ENCODE peak calls at places on chromosomes 4 and X, in ten cellular contexts. One of them, this sample, is unnamed.

GRCh38 chr4:186723207-186724047 is at the start of gene FAT1:
- DNase-seq in HFF-Myc: no peak
- DNase-seq in KBM-7: peak; percentile 71
- DNase-seq in activated naive CD4-positive, alpha-beta T cell treated with anti-CD3 and anti-CD28 coated beads for 36 hours: no peak
- DNase-seq in naive thymus-derived CD8-positive, alpha-beta T cell: no peak
- DNase-seq in ovary: peak; percentile 72
- DNase-seq in stimulated activated CD8-positive, alpha-beta memory T cell treated with anti-CD3 and anti-CD28 coated beads, Interleukin-7, amount 100 ng/mL, for 48 hours: no peak
- DNase-seq in LoVo: no peak
- DNase-seq in activated CD4-positive, alpha-beta T cell treated with anti-CD3 and anti-CD28 coated beads, Interleukin-2, amount 10 ng/mL, durations not matched to agents 7 days and 5 days: no peak
- DNase-seq in Peyer's patch: peak; percentile 84
- DNase-seq in this sample: peak; percentile 46

GRCh38 chr4:81030617-81031388 is at the start of gene BMP3:
- DNase-seq in naive thymus-derived CD8-positive, alpha-beta T cell: peak; percentile 15
- DNase-seq in KBM-7: peak; percentile 23
- DNase-seq in Peyer's patch: peak; percentile 81
- DNase-seq in LoVo: no peak
- DNase-seq in stimulated activated CD8-positive, alpha-beta memory T cell treated with anti-CD3 and anti-CD28 coated beads, Interleukin-7, amount 100 ng/mL, for 48 hours: no peak
- DNase-seq in activated CD4-positive, alpha-beta T cell treated with anti-CD3 and anti-CD28 coated beads, Interleukin-2, amount 10 ng/mL, durations not matched to agents 7 days and 5 days: no peak
- DNase-seq in activated naive CD4-positive, alpha-beta T cell treated with anti-CD3 and anti-CD28 coated beads for 36 hours: peak; percentile 5
- DNase-seq in HFF-Myc: no peak
- DNase-seq in ovary: peak; percentile 38
- DNase-seq in this sample: no peak

GRCh38 chr4:17912011-17912410 is 101.2 kb downstream of the NCAPG start:
- DNase-seq in HFF-Myc: no peak
- DNase-seq in KBM-7: no peak
- DNase-seq in Peyer's patch: no peak
- DNase-seq in activated CD4-positive, alpha-beta T cell treated with anti-CD3 and anti-CD28 coated beads, Interleukin-2, amount 10 ng/mL, durations not matched to agents 7 days and 5 days: no peak
- DNase-seq in activated naive CD4-positive, alpha-beta T cell treated with anti-CD3 and anti-CD28 coated beads for 36 hours: no peak
- DNase-seq in stimulated activated CD8-positive, alpha-beta memory T cell treated with anti-CD3 and anti-CD28 coated beads, Interleukin-7, amount 100 ng/mL, for 48 hours: no peak
- DNase-seq in LoVo: no peak
- DNase-seq in naive thymus-derived CD8-positive, alpha-beta T cell: no peak
- DNase-seq in ovary: no peak
- DNase-seq in this sample: no peak

GRCh38 chr4:86033171-86033570 is 326.7 kb downstream of the MAPK10 start:
- DNase-seq in KBM-7: no peak
- DNase-seq in naive thymus-derived CD8-positive, alpha-beta T cell: no peak
- DNase-seq in LoVo: no peak
- DNase-seq in activated CD4-positive, alpha-beta T cell treated with anti-CD3 and anti-CD28 coated beads, Interleukin-2, amount 10 ng/mL, durations not matched to agents 7 days and 5 days: no peak
- DNase-seq in ovary: peak; percentile 22
- DNase-seq in stimulated activated CD8-positive, alpha-beta memory T cell treated with anti-CD3 and anti-CD28 coated beads, Interleukin-7, amount 100 ng/mL, for 48 hours: no peak
- DNase-seq in activated naive CD4-positive, alpha-beta T cell treated with anti-CD3 and anti-CD28 coated beads for 36 hours: no peak
- DNase-seq in HFF-Myc: no peak
- DNase-seq in Peyer's patch: no peak
- DNase-seq in this sample: no peak

GRCh38 chrX:11097920-11098319 is 13.2 kb upstream of the HCCS start:
- DNase-seq in activated CD4-positive, alpha-beta T cell treated with anti-CD3 and anti-CD28 coated beads, Interleukin-2, amount 10 ng/mL, durations not matched to agents 7 days and 5 days: no peak
- DNase-seq in LoVo: no peak
- DNase-seq in ovary: no peak
- DNase-seq in naive thymus-derived CD8-positive, alpha-beta T cell: no peak
- DNase-seq in KBM-7: no peak
- DNase-seq in stimulated activated CD8-positive, alpha-beta memory T cell treated with anti-CD3 and anti-CD28 coated beads, Interleukin-7, amount 100 ng/mL, for 48 hours: no peak
- DNase-seq in HFF-Myc: no peak
- DNase-seq in Peyer's patch: no peak
- DNase-seq in activated naive CD4-positive, alpha-beta T cell treated with anti-CD3 and anti-CD28 coated beads for 36 hours: no peak
- DNase-seq in this sample: no peak

GRCh38 chr4:7300711-7301095 is 108.4 kb downstream of the SORCS2 start:
- DNase-seq in HFF-Myc: no peak
- DNase-seq in stimulated activated CD8-positive, alpha-beta memory T cell treated with anti-CD3 and anti-CD28 coated beads, Interleukin-7, amount 100 ng/mL, for 48 hours: no peak
- DNase-seq in Peyer's patch: no peak
- DNase-seq in KBM-7: no peak
- DNase-seq in LoVo: no peak
- DNase-seq in activated naive CD4-positive, alpha-beta T cell treated with anti-CD3 and anti-CD28 coated beads for 36 hours: no peak
- DNase-seq in naive thymus-derived CD8-positive, alpha-beta T cell: no peak
- DNase-seq in ovary: no peak
- DNase-seq in activated CD4-positive, alpha-beta T cell treated with anti-CD3 and anti-CD28 coated beads, Interleukin-2, amount 10 ng/mL, durations not matched to agents 7 days and 5 days: no peak
- DNase-seq in this sample: no peak

GRCh38 chr4:1718095-1718850 is 2.9 kb downstream of the TMEM129 start:
- DNase-seq in naive thymus-derived CD8-positive, alpha-beta T cell: no peak
- DNase-seq in KBM-7: no peak
- DNase-seq in stimulated activated CD8-positive, alpha-beta memory T cell treated with anti-CD3 and anti-CD28 coated beads, Interleukin-7, amount 100 ng/mL, for 48 hours: no peak
- DNase-seq in HFF-Myc: no peak
- DNase-seq in LoVo: no peak
- DNase-seq in activated CD4-positive, alpha-beta T cell treated with anti-CD3 and anti-CD28 coated beads, Interleukin-2, amount 10 ng/mL, durations not matched to agents 7 days and 5 days: no peak
- DNase-seq in activated naive CD4-positive, alpha-beta T cell treated with anti-CD3 and anti-CD28 coated beads for 36 hours: no peak
- DNase-seq in Peyer's patch: no peak
- DNase-seq in ovary: peak; percentile 14
- DNase-seq in this sample: no peak

GRCh38 chrX:150936556-150936955 is 38.1 kb upstream of the CD99L2 start:
- DNase-seq in LoVo: no peak
- DNase-seq in Peyer's patch: no peak
- DNase-seq in stimulated activated CD8-positive, alpha-beta memory T cell treated with anti-CD3 and anti-CD28 coated beads, Interleukin-7, amount 100 ng/mL, for 48 hours: no peak
- DNase-seq in HFF-Myc: no peak
- DNase-seq in activated naive CD4-positive, alpha-beta T cell treated with anti-CD3 and anti-CD28 coated beads for 36 hours: no peak
- DNase-seq in ovary: no peak
- DNase-seq in KBM-7: no peak
- DNase-seq in activated CD4-positive, alpha-beta T cell treated with anti-CD3 and anti-CD28 coated beads, Interleukin-2, amount 10 ng/mL, durations not matched to agents 7 days and 5 days: no peak
- DNase-seq in naive thymus-derived CD8-positive, alpha-beta T cell: no peak
- DNase-seq in this sample: no peak

GRCh38 chr4:120731561-120731960 is 191.0 kb downstream of the PRDM5 start:
- DNase-seq in naive thymus-derived CD8-positive, alpha-beta T cell: no peak
- DNase-seq in Peyer's patch: no peak
- DNase-seq in LoVo: no peak
- DNase-seq in KBM-7: no peak
- DNase-seq in stimulated activated CD8-positive, alpha-beta memory T cell treated with anti-CD3 and anti-CD28 coated beads, Interleukin-7, amount 100 ng/mL, for 48 hours: no peak
- DNase-seq in HFF-Myc: no peak
- DNase-seq in activated CD4-positive, alpha-beta T cell treated with anti-CD3 and anti-CD28 coated beads, Interleukin-2, amount 10 ng/mL, durations not matched to agents 7 days and 5 days: no peak
- DNase-seq in ovary: no peak
- DNase-seq in activated naive CD4-positive, alpha-beta T cell treated with anti-CD3 and anti-CD28 coated beads for 36 hours: no peak
- DNase-seq in this sample: no peak

GRCh38 chr4:78166582-78166981 is 109.5 kb downstream of the FRAS1 start:
- DNase-seq in ovary: no peak
- DNase-seq in activated naive CD4-positive, alpha-beta T cell treated with anti-CD3 and anti-CD28 coated beads for 36 hours: no peak
- DNase-seq in HFF-Myc: peak; percentile 2
- DNase-seq in stimulated activated CD8-positive, alpha-beta memory T cell treated with anti-CD3 and anti-CD28 coated beads, Interleukin-7, amount 100 ng/mL, for 48 hours: no peak
- DNase-seq in Peyer's patch: no peak
- DNase-seq in naive thymus-derived CD8-positive, alpha-beta T cell: no peak
- DNase-seq in LoVo: no peak
- DNase-seq in KBM-7: peak; percentile 10
- DNase-seq in activated CD4-positive, alpha-beta T cell treated with anti-CD3 and anti-CD28 coated beads, Interleukin-2, amount 10 ng/mL, durations not matched to agents 7 days and 5 days: no peak
- DNase-seq in this sample: no peak

GRCh38 chrX:21412883-21413282 is 38.7 kb downstream of the CNKSR2 start:
- DNase-seq in HFF-Myc: no peak
- DNase-seq in stimulated activated CD8-positive, alpha-beta memory T cell treated with anti-CD3 and anti-CD28 coated beads, Interleukin-7, amount 100 ng/mL, for 48 hours: no peak
- DNase-seq in naive thymus-derived CD8-positive, alpha-beta T cell: no peak
- DNase-seq in KBM-7: no peak
- DNase-seq in LoVo: no peak
- DNase-seq in ovary: no peak
- DNase-seq in activated CD4-positive, alpha-beta T cell treated with anti-CD3 and anti-CD28 coated beads, Interleukin-2, amount 10 ng/mL, durations not matched to agents 7 days and 5 days: no peak
- DNase-seq in Peyer's patch: no peak
- DNase-seq in activated naive CD4-positive, alpha-beta T cell treated with anti-CD3 and anti-CD28 coated beads for 36 hours: no peak
- DNase-seq in this sample: no peak

GRCh38 chrX:84469226-84469625 is 33.0 kb downstream of the HDX start:
- DNase-seq in HFF-Myc: peak; percentile 7
- DNase-seq in LoVo: no peak
- DNase-seq in Peyer's patch: no peak
- DNase-seq in activated CD4-positive, alpha-beta T cell treated with anti-CD3 and anti-CD28 coated beads, Interleukin-2, amount 10 ng/mL, durations not matched to agents 7 days and 5 days: no peak
- DNase-seq in activated naive CD4-positive, alpha-beta T cell treated with anti-CD3 and anti-CD28 coated beads for 36 hours: no peak
- DNase-seq in ovary: no peak
- DNase-seq in stimulated activated CD8-positive, alpha-beta memory T cell treated with anti-CD3 and anti-CD28 coated beads, Interleukin-7, amount 100 ng/mL, for 48 hours: no peak
- DNase-seq in naive thymus-derived CD8-positive, alpha-beta T cell: no peak
- DNase-seq in KBM-7: no peak
- DNase-seq in this sample: no peak

GRCh38 chr4:15753786-15754185 is 24.3 kb upstream of the CD38 start:
- DNase-seq in HFF-Myc: no peak
- DNase-seq in activated naive CD4-positive, alpha-beta T cell treated with anti-CD3 and anti-CD28 coated beads for 36 hours: no peak
- DNase-seq in activated CD4-positive, alpha-beta T cell treated with anti-CD3 and anti-CD28 coated beads, Interleukin-2, amount 10 ng/mL, durations not matched to agents 7 days and 5 days: no peak
- DNase-seq in ovary: peak; percentile 28
- DNase-seq in Peyer's patch: no peak
- DNase-seq in LoVo: no peak
- DNase-seq in KBM-7: no peak
- DNase-seq in naive thymus-derived CD8-positive, alpha-beta T cell: no peak
- DNase-seq in stimulated activated CD8-positive, alpha-beta memory T cell treated with anti-CD3 and anti-CD28 coated beads, Interleukin-7, amount 100 ng/mL, for 48 hours: no peak
- DNase-seq in this sample: no peak

GRCh38 chrX:118510076-118510475 is 14.5 kb downstream of the DOCK11 start:
- DNase-seq in HFF-Myc: no peak
- DNase-seq in KBM-7: peak; percentile 61
- DNase-seq in stimulated activated CD8-positive, alpha-beta memory T cell treated with anti-CD3 and anti-CD28 coated beads, Interleukin-7, amount 100 ng/mL, for 48 hours: no peak
- DNase-seq in naive thymus-derived CD8-positive, alpha-beta T cell: no peak
- DNase-seq in activated CD4-positive, alpha-beta T cell treated with anti-CD3 and anti-CD28 coated beads, Interleukin-2, amount 10 ng/mL, durations not matched to agents 7 days and 5 days: no peak
- DNase-seq in activated naive CD4-positive, alpha-beta T cell treated with anti-CD3 and anti-CD28 coated beads for 36 hours: no peak
- DNase-seq in Peyer's patch: no peak
- DNase-seq in ovary: no peak
- DNase-seq in LoVo: no peak
- DNase-seq in this sample: no peak

GRCh38 chr4:79831701-79832514 is 241.1 kb downstream of the ANTXR2 start:
- DNase-seq in KBM-7: no peak
- DNase-seq in activated naive CD4-positive, alpha-beta T cell treated with anti-CD3 and anti-CD28 coated beads for 36 hours: no peak
- DNase-seq in activated CD4-positive, alpha-beta T cell treated with anti-CD3 and anti-CD28 coated beads, Interleukin-2, amount 10 ng/mL, durations not matched to agents 7 days and 5 days: no peak
- DNase-seq in ovary: no peak
- DNase-seq in naive thymus-derived CD8-positive, alpha-beta T cell: no peak
- DNase-seq in Peyer's patch: no peak
- DNase-seq in LoVo: no peak
- DNase-seq in HFF-Myc: no peak
- DNase-seq in stimulated activated CD8-positive, alpha-beta memory T cell treated with anti-CD3 and anti-CD28 coated beads, Interleukin-7, amount 100 ng/mL, for 48 hours: no peak
- DNase-seq in this sample: no peak

GRCh38 chrX:109709129-109709631 is 23.9 kb downstream of the ACSL4 start:
- DNase-seq in activated CD4-positive, alpha-beta T cell treated with anti-CD3 and anti-CD28 coated beads, Interleukin-2, amount 10 ng/mL, durations not matched to agents 7 days and 5 days: no peak
- DNase-seq in Peyer's patch: no peak
- DNase-seq in HFF-Myc: no peak
- DNase-seq in naive thymus-derived CD8-positive, alpha-beta T cell: no peak
- DNase-seq in activated naive CD4-positive, alpha-beta T cell treated with anti-CD3 and anti-CD28 coated beads for 36 hours: peak; percentile 10
- DNase-seq in ovary: no peak
- DNase-seq in LoVo: no peak
- DNase-seq in stimulated activated CD8-positive, alpha-beta memory T cell treated with anti-CD3 and anti-CD28 coated beads, Interleukin-7, amount 100 ng/mL, for 48 hours: no peak
- DNase-seq in KBM-7: peak; percentile 61
- DNase-seq in this sample: no peak

GRCh38 chrX:152810403-152810802 is 20.2 kb downstream of the CETN2 start:
- DNase-seq in stimulated activated CD8-positive, alpha-beta memory T cell treated with anti-CD3 and anti-CD28 coated beads, Interleukin-7, amount 100 ng/mL, for 48 hours: no peak
- DNase-seq in LoVo: no peak
- DNase-seq in HFF-Myc: no peak
- DNase-seq in activated naive CD4-positive, alpha-beta T cell treated with anti-CD3 and anti-CD28 coated beads for 36 hours: no peak
- DNase-seq in activated CD4-positive, alpha-beta T cell treated with anti-CD3 and anti-CD28 coated beads, Interleukin-2, amount 10 ng/mL, durations not matched to agents 7 days and 5 days: no peak
- DNase-seq in ovary: no peak
- DNase-seq in KBM-7: no peak
- DNase-seq in Peyer's patch: no peak
- DNase-seq in naive thymus-derived CD8-positive, alpha-beta T cell: no peak
- DNase-seq in this sample: no peak

GRCh38 chr4:150464523-150464922 is 117.4 kb upstream of the MAB21L2 start:
- DNase-seq in activated naive CD4-positive, alpha-beta T cell treated with anti-CD3 and anti-CD28 coated beads for 36 hours: no peak
- DNase-seq in naive thymus-derived CD8-positive, alpha-beta T cell: no peak
- DNase-seq in ovary: no peak
- DNase-seq in HFF-Myc: no peak
- DNase-seq in stimulated activated CD8-positive, alpha-beta memory T cell treated with anti-CD3 and anti-CD28 coated beads, Interleukin-7, amount 100 ng/mL, for 48 hours: no peak
- DNase-seq in Peyer's patch: no peak
- DNase-seq in activated CD4-positive, alpha-beta T cell treated with anti-CD3 and anti-CD28 coated beads, Interleukin-2, amount 10 ng/mL, durations not matched to agents 7 days and 5 days: no peak
- DNase-seq in KBM-7: no peak
- DNase-seq in LoVo: no peak
- DNase-seq in this sample: no peak

GRCh38 chrX:3713225-3713936 is at the start of gene PRKX:
- DNase-seq in activated CD4-positive, alpha-beta T cell treated with anti-CD3 and anti-CD28 coated beads, Interleukin-2, amount 10 ng/mL, durations not matched to agents 7 days and 5 days: peak; percentile 65
- DNase-seq in KBM-7: peak; percentile 76
- DNase-seq in ovary: peak; percentile 43
- DNase-seq in HFF-Myc: no peak
- DNase-seq in Peyer's patch: peak; percentile 75
- DNase-seq in stimulated activated CD8-positive, alpha-beta memory T cell treated with anti-CD3 and anti-CD28 coated beads, Interleukin-7, amount 100 ng/mL, for 48 hours: no peak
- DNase-seq in LoVo: peak; percentile 34
- DNase-seq in naive thymus-derived CD8-positive, alpha-beta T cell: peak; percentile 84
- DNase-seq in activated naive CD4-positive, alpha-beta T cell treated with anti-CD3 and anti-CD28 coated beads for 36 hours: peak; percentile 54
- DNase-seq in this sample: peak; percentile 51

This sample was measured in HAP-1.